ENCODE peak calls at places on chromosomes 16 and 17, in seven cellular contexts. P is cardiac muscle cell; O is kidney; I is fibroblast of pulmonary artery; B is CD8-positive, alpha-beta T cell; A is fibroblast of lung; W is tibial artery. U is an unnamed sample.

GRCh38 chr17:21689604-21690003 is 2.7 kb upstream of the KCNJ18 start:
- DNase-seq in O (peak; percentile 55), B (no peak), W (peak; percentile 89), P (no peak), I (peak; percentile 87), A (peak; percentile 88), U (peak; percentile 77)

GRCh38 chr16:87076950-87077749 is 240.0 kb downstream of the C16orf95 start:
- DNase-seq in I (peak; percentile 66), O (no peak), W (peak; percentile 73), B (peak; percentile 15), P (peak; percentile 78), A (peak; percentile 59), U (peak; percentile 76)

GRCh38 chr17:33038740-33039139 is 47.1 kb downstream of the SPACA3 start:
- DNase-seq in B (no peak), P (peak; percentile 58), O (no peak), W (no peak), A (peak; percentile 33), I (peak; percentile 67), U (peak; percentile 24)

GRCh38 chr17:72446118-72446517 is 325.3 kb downstream of the SOX9 start:
- DNase-seq in A (no peak), W (no peak), I (no peak), B (no peak), O (no peak), P (no peak), U (no peak)

GRCh38 chr16:24102120-24102740 is 153.9 kb upstream of the CACNG3 start:
- DNase-seq in B (no peak), A (no peak), P (no peak), I (no peak), O (no peak), W (no peak), U (no peak)

GRCh38 chr17:56593073-56593740 is at the start of gene NOG:
- DNase-seq in O (peak; percentile 81), I (no peak), W (peak; percentile 70), A (peak; percentile 61), B (peak; percentile 41), P (peak; percentile 81), U (peak; percentile 15)

GRCh38 chr17:68821860-68822693 is 133.1 kb downstream of the ABCA8 start:
- DNase-seq in P (peak; percentile 67), I (peak; percentile 85), W (no peak), A (peak; percentile 82), B (no peak), O (no peak), U (peak; percentile 94)

GRCh38 chr17:45227631-45228120 is 6.0 kb downstream of the FMNL1 start:
- DNase-seq in B (no peak), P (no peak), I (no peak), W (no peak), O (peak; percentile 76), A (no peak), U (no peak)

GRCh38 chr16:31149894-31150890 is at the start of gene PRSS36:
- DNase-seq in A (no peak), P (no peak), B (no peak), W (no peak), O (no peak), I (no peak), U (no peak)

GRCh38 chr17:82929011-82929622 is 89.3 kb upstream of the ZNF750 start:
- DNase-seq in P (no peak), O (peak; percentile 68), I (no peak), B (no peak), A (no peak), W (peak; percentile 51), U (no peak)

GRCh38 chr16:69865701-69866100 is 85.4 kb upstream of the CLEC18A start:
- DNase-seq in A (peak; percentile 78), W (no peak), O (no peak), P (peak; percentile 65), B (no peak), I (peak; percentile 89), U (peak; percentile 93)

GRCh38 chr17:45243750-45244149 is 18.1 kb downstream of the SPATA32 start:
- DNase-seq in B (no peak), W (no peak), O (no peak), P (no peak), I (no peak), A (no peak), U (no peak)

GRCh38 chr17:31610301-31610910 is 218.9 kb downstream of the RAB11FIP4 start:
- DNase-seq in I (no peak), W (no peak), P (no peak), O (no peak), B (no peak), A (no peak), U (no peak)

GRCh38 chr16:81497690-81498089 is 53.1 kb downstream of the CMIP start:
- DNase-seq in W (no peak), A (no peak), P (no peak), I (no peak), O (peak; percentile 58), B (no peak), U (no peak)

GRCh38 chr17:17180141-17180603 is 26.0 kb downstream of the PLD6 start:
- DNase-seq in O (no peak), B (peak; percentile 35), I (no peak), W (no peak), P (no peak), A (no peak), U (no peak)

GRCh38 chr16:12257926-12258561 is 281.5 kb downstream of the SNX29 start:
- DNase-seq in P (peak; percentile 35), O (no peak), W (peak; percentile 45), I (no peak), A (no peak), B (no peak), U (no peak)

GRCh38 chr16:12258806-12259205 is 282.3 kb downstream of the SNX29 start:
- DNase-seq in I (no peak), B (no peak), P (no peak), O (no peak), W (no peak), A (no peak), U (no peak)

GRCh38 chr16:12255919-12256665 is 279.6 kb downstream of the SNX29 start:
- DNase-seq in W (no peak), A (no peak), P (no peak), I (no peak), B (no peak), O (no peak), U (no peak)

GRCh38 chr16:12255473-12255872 is 278.9 kb downstream of the SNX29 start:
- DNase-seq in B (no peak), A (no peak), P (no peak), I (no peak), W (no peak), O (no peak), U (peak; percentile 16)

GRCh38 chr16:12256880-12257279 is 280.3 kb downstream of the SNX29 start:
- DNase-seq in P (no peak), W (no peak), A (no peak), B (no peak), I (no peak), O (no peak), U (peak; percentile 33)
- TF ChIP-seq CTCF in P (no peak), W (no peak), A (no peak), B (no peak), I (no peak), O (no peak), U (no peak)

GRCh38 chr17:41864498-41864836 is 756 bp downstream of the KLHL11 start:
- DNase-seq in B (peak; percentile 67), A (no peak), W (no peak), I (peak; percentile 7), P (peak; percentile 59), O (peak; percentile 89), U (peak; percentile 17)

GRCh38 chr17:41868568-41868967 is 3.3 kb upstream of the KLHL11 start:
- DNase-seq in B (no peak), I (no peak), O (no peak), A (no peak), P (no peak), W (no peak), U (no peak)

GRCh38 chr17:41863074-41863843 is 2.0 kb downstream of the KLHL11 start:
- DNase-seq in B (peak; percentile 12), A (no peak), P (no peak), I (no peak), W (no peak), O (no peak), U (no peak)

GRCh38 chr17:41864837-41865595 is at the start of gene KLHL11:
- DNase-seq in O (peak; percentile 95), I (peak; percentile 89), W (peak; percentile 93), B (peak; percentile 88), A (peak; percentile 86), P (peak; percentile 96), U (peak; percentile 90)

GRCh38 chr17:41865596-41865893 is 322 bp upstream of the KLHL11 start:
- DNase-seq in I (no peak), O (no peak), A (no peak), P (no peak), B (no peak), W (no peak), U (no peak)
- TF ChIP-seq CTCF in I (no peak), O (no peak), A (no peak), P (no peak), B (no peak), W (no peak), U (no peak)

DNA sequence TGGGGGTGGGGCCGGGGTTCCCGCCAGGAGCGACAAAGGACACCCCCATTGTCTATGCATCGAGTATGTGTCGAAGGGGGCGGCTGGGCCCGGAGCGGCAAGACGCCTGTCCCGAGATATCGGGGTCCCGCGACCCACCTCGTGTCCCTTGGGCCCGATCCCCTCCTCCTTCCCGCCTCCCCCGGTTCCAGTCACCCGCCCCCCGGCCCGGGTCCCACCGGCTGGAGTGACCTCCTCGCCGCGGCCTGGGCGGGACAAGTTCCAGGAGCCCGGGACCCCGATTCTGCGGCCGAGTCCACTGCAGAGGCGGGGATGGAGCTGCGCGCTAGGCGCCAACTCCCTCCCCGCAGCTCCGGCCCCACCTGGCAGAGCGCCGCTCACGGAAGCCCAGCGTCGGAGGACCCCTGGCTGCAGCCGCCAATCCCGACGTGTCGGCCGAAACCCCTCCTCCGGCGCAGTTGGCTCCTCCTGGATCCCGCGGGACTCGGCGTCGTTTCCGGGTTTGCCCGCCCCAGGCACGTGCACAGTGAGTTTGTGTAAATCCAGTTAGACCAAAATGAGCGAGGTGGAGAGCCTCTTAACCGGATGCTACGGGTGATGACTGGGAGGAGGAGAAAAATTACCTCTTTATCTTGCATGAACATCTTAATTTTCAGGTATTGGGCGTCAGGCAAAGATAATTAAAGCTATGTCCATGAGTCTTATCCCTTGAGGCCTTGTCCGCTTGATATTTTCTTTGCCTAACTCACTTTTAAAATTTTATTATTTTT is at the start of gene NMRAL1:
- DNase-seq in P (peak; percentile 90), O (peak; percentile 97), I (peak; percentile 92), B (peak; percentile 90), W (peak; percentile 95), A (peak; percentile 89), U (peak; percentile 93)
- TF ChIP-seq CTCF in P (peak; percentile 5), O (no peak), I (no peak), B (no peak), W (no peak), A (no peak), U (no peak)

DNA sequence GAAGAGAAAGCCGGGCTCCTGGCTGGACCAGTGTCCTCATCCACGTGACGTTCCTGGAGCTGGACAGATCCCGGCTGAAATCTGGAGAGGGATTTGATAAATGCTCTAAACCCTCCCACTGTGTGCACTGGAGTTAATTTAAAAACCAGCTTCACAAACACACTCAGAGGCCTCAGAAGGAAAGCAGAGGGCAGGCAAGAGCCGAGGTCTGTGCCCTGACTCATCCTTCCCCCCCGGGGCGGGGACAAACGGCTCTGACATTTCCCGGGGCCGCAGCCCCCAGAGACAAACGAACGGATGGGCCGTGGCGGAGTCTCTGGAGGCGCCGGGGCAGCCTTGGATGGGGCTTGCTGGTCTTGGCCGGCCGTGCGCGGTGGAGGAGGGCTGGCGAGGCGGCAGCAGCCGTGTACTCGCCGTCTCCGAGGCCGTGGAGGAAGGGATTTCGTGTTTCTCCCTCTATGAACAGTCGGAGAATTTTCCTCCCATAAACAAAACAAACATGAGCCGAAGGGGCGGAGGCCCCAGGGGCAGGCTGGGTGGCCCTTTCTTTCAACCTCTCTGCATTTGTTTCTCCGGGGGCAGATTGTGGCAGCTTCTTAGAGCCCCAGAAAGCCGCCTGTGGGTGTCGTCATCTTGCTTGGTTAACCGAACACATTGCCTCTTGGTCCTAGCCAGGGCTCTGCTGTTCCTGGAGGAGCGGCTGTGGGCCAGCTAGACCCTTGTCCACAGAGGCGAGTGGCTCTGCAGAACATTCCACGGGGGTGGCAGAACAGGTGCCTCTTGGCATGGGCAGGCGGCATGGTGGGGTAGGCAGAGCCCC is 94.3 kb downstream of the NTN1 start:
- DNase-seq in A (peak; percentile 59), P (peak; percentile 33), I (peak; percentile 41), O (peak; percentile 86), W (peak; percentile 92), B (peak; percentile 51), U (peak; percentile 53)
- TF ChIP-seq CTCF in A (peak; percentile 35), P (peak; percentile 26), I (peak; percentile 20), O (no peak), W (peak; percentile 43), B (no peak), U (peak; percentile 55)